ENCODE peak calls at places on chromosomes 16 and 17, in five cellular contexts. C is hypothalamus; E is MCF 10A; U is fibroblast of the aortic adventitia; Y is stimulated activated CD4-positive, alpha-beta T cell treated with anti-CD3 and anti-CD28 coated beads, Interleukin-4, amount 100 ng/mL, for 24 hours. O is an unnamed sample.

GRCh38 chr17:13212861-13213260 is 195.0 kb upstream of the ELAC2 start:
- DNase-seq in E (no peak), U (no peak), Y (no peak), C (no peak), O (no peak)

GRCh38 chr17:64694207-64694606 is 32.1 kb upstream of the SMURF2 start:
- DNase-seq in E (peak), Y (no peak), C (no peak), U (peak), O (no peak)

GRCh38 chr16:86383488-86384262 is 126.7 kb upstream of the FOXF1 start:
- DNase-seq in E (peak), Y (no peak), C (no peak), U (peak), O (no peak)

GRCh38 chr16:71369494-71369893 is 11.0 kb downstream of the CALB2 start:
- DNase-seq in C (no peak), Y (no peak), U (no peak), E (no peak), O (no peak)

GRCh38 chr17:29469251-29469650 is 79.1 kb downstream of the TAOK1 start:
- DNase-seq in E (peak), Y (no peak), C (no peak), U (no peak), O (no peak)

GRCh38 chr17:27158390-27158789 is 135.5 kb upstream of the WSB1 start:
- DNase-seq in E (no peak), Y (no peak), C (no peak), U (no peak), O (no peak)

GRCh38 chr17:83076930-83077329 is 2.5 kb upstream of the METRNL start:
- DNase-seq in C (no peak), U (no peak), Y (no peak), E (peak), O (no peak)

GRCh38 chr16:189604-190186 is 9.4 kb downstream of the HBQ1 start:
- DNase-seq in C (no peak), U (no peak), E (no peak), Y (no peak), O (no peak)

GRCh38 chr16:50279142-50279865 is 13.0 kb downstream of the ADCY7 start:
- DNase-seq in E (no peak), Y (no peak), C (peak), U (no peak), O (peak)

GRCh38 chr17:48630009-48630924 is 4.1 kb upstream of the HOXB9 start:
- DNase-seq in C (no peak), U (no peak), Y (no peak), E (no peak), O (no peak)

GRCh38 chr17:49555495-49556018 is 20.1 kb upstream of the NXPH3 start:
- DNase-seq in Y (no peak), U (no peak), E (no peak), C (no peak), O (no peak)

GRCh38 chr17:70074236-70074830 is 692 bp upstream of the KCNJ16 start:
- DNase-seq in E (no peak), C (no peak), Y (no peak), U (no peak), O (no peak)

GRCh38 chr17:79992657-79993389 is 42.8 kb downstream of the TBC1D16 start:
- DNase-seq in E (no peak), U (no peak), Y (no peak), C (no peak), O (no peak)

GRCh38 chr16:82004651-82005490 is 6.4 kb downstream of the SDR42E1 start:
- DNase-seq in C (no peak), E (no peak), Y (no peak), U (no peak), O (no peak)

GRCh38 chr17:34665803-34666763 is 86.7 kb downstream of the TMEM132E start:
- DNase-seq in U (no peak), Y (no peak), E (no peak), C (no peak), O (no peak)

GRCh38 chr17:59848778-59849177 is 44.0 kb downstream of the TUBD1 start:
- DNase-seq in Y (peak), C (no peak), U (peak), E (peak), O (no peak)

GRCh38 chr17:8922923-8923322 is 42.6 kb downstream of the PIK3R5 start:
- DNase-seq in U (no peak), C (no peak), E (no peak), Y (no peak), O (no peak)

GRCh38 chr16:19831678-19832077 is 53.0 kb downstream of the GPRC5B start:
- DNase-seq in Y (no peak), E (peak), U (peak), C (no peak), O (no peak)

GRCh38 chr17:77700165-77700881 is 258.2 kb upstream of the TNRC6C start:
- DNase-seq in U (no peak), Y (no peak), E (no peak), C (no peak), O (no peak)

GRCh38 chr16:57944961-57945739 is 25.8 kb downstream of the CNGB1 start:
- DNase-seq in C (no peak), E (no peak), U (no peak), Y (no peak), O (no peak)

GRCh38 chr17:20116683-20117309 is 107.6 kb downstream of the SPECC1 start:
- DNase-seq in Y (peak), E (peak), U (peak), C (no peak), O (peak)

GRCh38 chr17:20852541-20853370 is 190.1 kb downstream of the USP22 start:
- DNase-seq in C (no peak), E (peak), U (peak), Y (no peak), O (peak)